ENCODE peak calls at places on chromosomes 7 and 10, in ten cellular contexts. M is amniotic stem cell; C is posterior cingulate gyrus; Z is NCI-H69; P is T-helper 2 cell; U is Right ventricle myocardium superior; I is amniotic epithelial cell; H is memory B cell; L is stimulated activated CD4-positive, alpha-beta T cell treated with anti-CD3 and anti-CD28 coated beads, TNF-alpha, amount 100 ng/mL, for 1 hour; T is occipital lobe. E is an unnamed sample.

GRCh38 chr7:19116121-19117080 is 1.0 kb downstream of the TWIST1 start:
- DNase-seq in M (no peak), C (no peak), Z (peak), P (no peak), U (peak), I (peak), H (no peak), L (no peak), T (no peak), E (no peak)

GRCh38 chr7:128025380-128025779 is 5.9 kb downstream of the LRRC4 start:
- DNase-seq in M (no peak), C (no peak), Z (no peak), P (no peak), U (no peak), I (no peak), H (no peak), L (no peak), T (no peak), E (no peak)

GRCh38 chr10:30647089-30647488 is 17.5 kb upstream of the LYZL2 start:
- DNase-seq in M (no peak), C (no peak), Z (no peak), P (no peak), U (no peak), I (no peak), H (no peak), L (no peak), T (no peak), E (no peak)

GRCh38 chr10:119104653-119105024 is 726 bp downstream of the DENND10 start:
- DNase-seq in M (no peak), C (no peak), Z (no peak), P (no peak), U (no peak), I (peak), H (peak), L (no peak), T (peak), E (no peak)

GRCh38 chr7:108570146-108570755 is 577 bp downstream of the DNAJB9 start:
- DNase-seq in M (peak), C (peak), Z (peak), P (peak), U (no peak), I (peak), H (peak), L (no peak), T (peak), E (peak)

GRCh38 chr7:73504920-73505319 is 17.2 kb downstream of the BAZ1B start:
- DNase-seq in M (no peak), C (no peak), Z (no peak), P (no peak), U (no peak), I (no peak), H (no peak), L (no peak), T (peak), E (no peak)

GRCh38 chr10:56316603-56317002 is 44.5 kb downstream of the ZWINT start:
- DNase-seq in M (no peak), C (no peak), Z (no peak), P (no peak), U (no peak), I (no peak), H (no peak), L (no peak), T (no peak), E (no peak)

GRCh38 chr7:34662058-34662457 is 4.0 kb downstream of the NPSR1 start:
- DNase-seq in M (no peak), C (no peak), Z (no peak), P (no peak), U (no peak), I (no peak), H (no peak), L (no peak), T (no peak), E (no peak)

GRCh38 chr10:44066856-44067255 is 318.0 kb downstream of the CXCL12 start:
- DNase-seq in M (no peak), C (no peak), Z (no peak), P (no peak), U (no peak), I (no peak), H (no peak), L (no peak), T (no peak), E (no peak)

GRCh38 chr10:13390604-13391522 is 42.8 kb upstream of the SEPHS1 start:
- DNase-seq in M (no peak), C (no peak), Z (no peak), P (no peak), U (no peak), I (no peak), H (peak), L (no peak), T (no peak), E (no peak)

GRCh38 chr10:121611431-121612159 is 13.4 kb upstream of the FGFR2 start:
- DNase-seq in M (no peak), C (no peak), Z (no peak), P (no peak), U (no peak), I (no peak), H (no peak), L (no peak), T (no peak), E (no peak)

GRCh38 chr10:25061711-25062455 is 45.5 kb downstream of the THNSL1 start:
- DNase-seq in M (no peak), C (no peak), Z (peak), P (no peak), U (no peak), I (peak), H (no peak), L (no peak), T (no peak), E (no peak)

GRCh38 chr10:50312464-50313437 is 61.4 kb upstream of the ASAH2 start:
- DNase-seq in M (no peak), C (no peak), Z (no peak), P (no peak), U (no peak), I (peak), H (no peak), L (no peak), T (no peak), E (no peak)

GRCh38 chr10:112959207-112959838 is 9.3 kb downstream of the TCF7L2 start:
- DNase-seq in M (no peak), C (no peak), Z (no peak), P (no peak), U (no peak), I (no peak), H (no peak), L (no peak), T (no peak), E (no peak)

GRCh38 chr7:128404826-128405344 is 4.9 kb downstream of the IMPDH1 start:
- DNase-seq in M (no peak), C (no peak), Z (peak), P (no peak), U (no peak), I (no peak), H (no peak), L (no peak), T (no peak), E (no peak)

GRCh38 chr7:17530741-17531417 is 232.4 kb downstream of the AHR start:
- DNase-seq in M (no peak), C (no peak), Z (peak), P (no peak), U (no peak), I (peak), H (no peak), L (no peak), T (no peak), E (no peak)

GRCh38 chr10:130022501-130023299 is 58.6 kb upstream of the EBF3 start:
- DNase-seq in M (peak), C (no peak), Z (no peak), P (no peak), U (no peak), I (no peak), H (no peak), L (no peak), T (no peak), E (no peak)

E was measured in T follicular helper cell.